ENCODE peak calls at places on chromosomes 11 and 22, in five cellular contexts. X is ovary, G is progenitor cell of endocrine pancreas, J is IMR-90, T is foreskin fibroblast. M is an unnamed sample.
A peak's percentile ranks its signal among the peaks of the same experiment; 100 is the strongest.

GRCh38 chr11:62472063-62472884 is 53.4 kb downstream of the SCGB1A1 start:
- DNase-seq in X (peak; percentile 40), G (no peak), J (peak; percentile 59), T (peak; percentile 39), M (no peak)

GRCh38 chr11:121159721-121160120 is 58.7 kb downstream of the TECTA start:
- DNase-seq in X (no peak), G (no peak), J (no peak), T (no peak), M (no peak)

GRCh38 chr22:41620646-41621098 is at the start of gene DESI1:
- DNase-seq in X (no peak), G (no peak), J (no peak), T (no peak), M (no peak)

GRCh38 chr22:27240298-27240885 is 561.2 kb downstream of the MN1 start:
- DNase-seq in X (no peak), G (no peak), J (peak; percentile 12), T (no peak), M (no peak)

GRCh38 chr11:20364412-20364792 is 888 bp downstream of the HTATIP2 start:
- DNase-seq in X (peak; percentile 34), G (no peak), J (no peak), T (no peak), M (no peak)

GRCh38 chr22:50520826-50521453 is 4.5 kb downstream of the SCO2 start:
- DNase-seq in X (no peak), G (no peak), J (no peak), T (no peak), M (no peak)

GRCh38 chr11:2931771-2932738 is 2.8 kb upstream of the PHLDA2 start:
- DNase-seq in X (no peak), G (no peak), J (no peak), T (no peak), M (no peak)

GRCh38 chr11:27754035-27755017 is 54.1 kb upstream of the BDNF start:
- DNase-seq in X (no peak), G (no peak), J (peak; percentile 75), T (peak; percentile 16), M (no peak)

GRCh38 chr11:47714554-47715081 is 551 bp downstream of the AGBL2 start:
- DNase-seq in X (no peak), G (no peak), J (no peak), T (peak; percentile 12), M (no peak)

GRCh38 chr22:23207786-23208325 is 27.5 kb downstream of the BCR start:
- DNase-seq in X (no peak), G (no peak), J (no peak), T (no peak), M (no peak)

GRCh38 chr22:43481528-43482309 is 69.9 kb downstream of the MPPED1 start:
- DNase-seq in X (no peak), G (no peak), J (no peak), T (no peak), M (peak; percentile 48)

GRCh38 chr11:19821412-19821875 is 108.8 kb downstream of the NAV2 start:
- DNase-seq in X (no peak), G (no peak), J (no peak), T (no peak), M (no peak)

GRCh38 chr11:5618807-5619206 is 6.0 kb upstream of the TRIM34 start:
- DNase-seq in X (no peak), G (no peak), J (peak; percentile 97), T (peak; percentile 52), M (no peak)

GRCh38 chr11:16317712-16318111 is 38.6 kb downstream of the SOX6 start:
- DNase-seq in X (no peak), G (no peak), J (no peak), T (no peak), M (no peak)

GRCh38 chr11:81497202-81497804 is 1236.4 kb downstream of the FAM181B start:
- DNase-seq in X (no peak), G (no peak), J (peak; percentile 16), T (no peak), M (peak; percentile 31)

GRCh38 chr11:19493446-19493845 is 219.2 kb upstream of the NAV2 start:
- DNase-seq in X (no peak), G (no peak), J (no peak), T (no peak), M (peak; percentile 86)

GRCh38 chr11:19728436-19728835 is 15.8 kb downstream of the NAV2 start:
- DNase-seq in X (no peak), G (no peak), J (peak; percentile 80), T (peak; percentile 91), M (no peak)

GRCh38 chr11:113332638-113333329 is 18.4 kb downstream of the TTC12 start:
- DNase-seq in X (no peak), G (no peak), J (no peak), T (no peak), M (no peak)

GRCh38 chr11:128058580-128059208 is 528.7 kb downstream of the ETS1 start:
- DNase-seq in X (no peak), G (no peak), J (no peak), T (no peak), M (no peak)

GRCh38 chr11:12506502-12506921 is 129.1 kb downstream of the PARVA start:
- DNase-seq in X (no peak), G (no peak), J (peak; percentile 59), T (peak; percentile 66), M (no peak)

GRCh38 chr11:78110830-78111229 is 28.6 kb downstream of the ALG8 start:
- DNase-seq in X (no peak), G (no peak), J (peak; percentile 85), T (peak; percentile 32), M (no peak)

GRCh38 chr22:48587236-48587865 is 1240.3 kb downstream of the BRD1 start:
- DNase-seq in X (no peak), G (no peak), J (no peak), T (no peak), M (no peak)

GRCh38 chr11:44309483-44310197 is at the start of gene ALX4:
- DNase-seq in X (no peak), G (no peak), J (no peak), T (no peak), M (no peak)

GRCh38 chr11:34075178-34075820 is 23.8 kb downstream of the CAPRIN1 start:
- DNase-seq in X (no peak), G (no peak), J (peak; percentile 77), T (peak; percentile 67), M (no peak)

GRCh38 chr22:36102995-36103394 is 57.6 kb downstream of the APOL3 start:
- DNase-seq in X (no peak), G (no peak), J (no peak), T (no peak), M (no peak)

GRCh38 chr11:64519541-64519940 is 71.5 kb upstream of the SLC22A12 start:
- DNase-seq in X (no peak), G (no peak), J (no peak), T (no peak), M (no peak)

GRCh38 chr11:64520013-64520412 is 71.0 kb upstream of the SLC22A12 start:
- DNase-seq in X (no peak), G (no peak), J (no peak), T (no peak), M (no peak)

GRCh38 chr11:64514596-64514995 is 76.4 kb upstream of the SLC22A12 start:
- DNase-seq in X (no peak), G (no peak), J (no peak), T (no peak), M (no peak)

GRCh38 chr11:64518928-64519327 is 72.1 kb upstream of the SLC22A12 start:
- DNase-seq in X (no peak), G (no peak), J (no peak), T (no peak), M (no peak)

DNA sequence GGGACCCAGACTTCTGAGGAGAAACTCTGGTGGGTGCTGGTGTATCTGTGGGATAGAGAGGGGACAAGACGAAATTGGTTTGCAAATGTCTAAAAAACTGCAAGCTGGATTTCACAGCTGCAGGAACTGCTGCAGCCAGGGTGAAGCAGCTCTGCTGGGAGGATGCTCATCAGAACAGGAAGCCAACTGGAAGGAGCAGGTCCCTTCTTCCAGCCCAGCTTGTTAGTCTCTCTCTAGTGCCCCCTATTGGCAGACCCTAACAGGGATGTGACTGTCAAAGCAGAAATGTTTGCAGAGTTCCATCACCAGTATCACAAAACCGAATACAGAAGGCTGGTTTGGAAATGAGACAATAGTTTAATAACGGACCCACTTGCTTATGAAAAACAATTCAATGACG is 74.8 kb upstream of the SLC22A12 start:
- DNase-seq in X (no peak), G (no peak), J (no peak), T (no peak), M (peak; percentile 42)
- TF ChIP-seq CTCF in X (no peak), G (no peak), J (no peak), T (no peak), M (peak; percentile 69)

GRCh38 chr11:69944146-69944795 is 125.1 kb upstream of the FGF3 start:
- DNase-seq in X (no peak), G (no peak), J (no peak), T (no peak), M (no peak)

GRCh38 chr11:69943506-69943905 is 124.3 kb upstream of the FGF3 start:
- DNase-seq in X (no peak), G (no peak), J (no peak), T (no peak), M (no peak)

GRCh38 chr11:69943066-69943465 is 123.8 kb upstream of the FGF3 start:
- DNase-seq in X (no peak), G (no peak), J (no peak), T (no peak), M (no peak)

GRCh38 chr11:69941546-69942332 is 122.5 kb upstream of the FGF3 start:
- DNase-seq in X (no peak), G (no peak), J (no peak), T (no peak), M (no peak)

GRCh38 chr11:69942333-69942820 is 123.2 kb upstream of the FGF3 start:
- DNase-seq in X (no peak), G (no peak), J (no peak), T (no peak), M (no peak)
- TF ChIP-seq CTCF in X (no peak), G (no peak), J (no peak), T (no peak), M (no peak)

DNA sequence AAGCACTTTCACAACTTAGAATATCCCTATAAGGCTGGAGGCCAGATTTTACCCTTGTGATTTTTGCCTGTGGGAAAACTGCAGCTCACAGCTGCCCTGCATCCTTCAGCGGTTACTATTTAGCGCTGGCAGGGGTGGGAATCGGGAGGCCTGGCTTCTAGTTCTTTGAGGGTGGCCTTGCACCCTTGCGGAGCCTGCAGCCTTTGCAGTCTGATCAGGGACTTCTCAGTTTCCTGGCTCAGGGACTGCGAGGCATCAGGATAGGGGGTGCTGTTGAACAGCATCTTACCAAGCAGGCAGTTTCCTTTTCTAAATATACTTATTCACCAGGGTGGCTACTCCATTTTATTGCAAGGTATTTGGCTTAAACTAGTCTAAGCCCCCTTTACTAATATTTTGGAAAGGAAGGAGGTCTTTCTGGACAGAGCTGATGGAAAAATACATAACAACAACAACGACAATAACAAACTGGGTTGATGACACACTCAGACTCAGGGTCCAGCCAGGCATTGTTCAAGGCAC is 2.9 kb upstream of the APOA1 start:
- DNase-seq in X (peak; percentile 41), G (no peak), J (peak; percentile 36), T (peak; percentile 38), M (no peak)
- TF ChIP-seq CTCF in X (no peak), G (no peak), J (no peak), T (peak; percentile 53), M (peak; percentile 34)

DNA sequence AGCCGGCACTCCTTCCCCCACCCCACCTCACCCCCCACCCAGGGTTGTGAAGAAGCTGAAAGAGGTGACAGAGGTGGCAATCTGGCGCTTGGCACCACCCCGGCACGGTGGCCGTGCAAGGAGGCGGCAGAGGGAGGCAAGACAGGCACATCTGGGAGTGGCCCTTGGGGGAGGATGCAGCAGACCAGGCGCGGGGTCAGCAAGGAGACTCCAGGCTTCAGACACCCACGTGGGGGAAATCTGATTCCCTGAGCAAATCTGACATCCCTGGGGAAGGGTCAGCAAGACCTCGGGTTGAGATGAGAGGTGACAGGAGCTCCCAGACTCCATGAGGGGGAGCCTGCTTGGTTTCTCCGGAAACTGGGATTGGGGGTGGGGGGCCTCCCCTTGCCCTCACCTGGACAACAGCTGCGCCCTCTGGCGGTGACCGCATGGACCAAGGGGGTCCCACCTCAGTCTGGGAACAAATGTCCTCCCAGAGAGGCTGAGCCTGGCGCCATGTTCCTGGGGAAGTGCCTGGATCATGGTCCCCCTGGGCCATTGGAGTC is 4.0 kb upstream of the RCOR2 start:
- DNase-seq in X (no peak), G (peak; percentile 69), J (no peak), T (no peak), M (no peak)
- TF ChIP-seq CTCF in X (no peak), G (peak; percentile 73), J (peak; percentile 42), T (peak; percentile 51), M (peak; percentile 21)